ENCODE peak calls at places on chromosomes 13 and 19, in ten cellular contexts. One of them, this sample, is unnamed.

GRCh38 chr19:46517471-46517870 is 21.8 kb upstream of the PNMA8B start:
- DNase-seq in naive thymus-derived CD4-positive, alpha-beta T cell: no peak
- DNase-seq in stimulated activated CD8-positive, alpha-beta memory T cell treated with anti-CD3 and anti-CD28 coated beads, Interleukin-15, amount 100 ng/mL, for 4 hours: no peak
- DNase-seq in psoas muscle: no peak
- DNase-seq in activated effector memory CD4-positive, alpha-beta T cell treated with anti-CD3 and anti-CD28 coated beads, Interleukin-2, amount 50 U/mL, for 16 hours: no peak
- DNase-seq in non-pigmented ciliary epithelial cell: no peak
- DNase-seq in testis: no peak
- DNase-seq in activated CD8-positive, alpha-beta memory T cell treated with anti-CD3 and anti-CD28 coated beads, Interleukin-2, amount 50 U/mL, for 48 hours: no peak
- DNase-seq in mucosa of descending colon: no peak
- DNase-seq in stimulated activated CD4-positive, alpha-beta T cell treated with anti-CD3 and anti-CD28 coated beads, Interleukin-1b, Interleukin-23, amount 100 ng/mL, for 24 hours: no peak
- DNase-seq in this sample: no peak

GRCh38 chr19:44512326-44513298 is 12.3 kb upstream of the ZNF180 start:
- DNase-seq in naive thymus-derived CD4-positive, alpha-beta T cell: no peak
- DNase-seq in stimulated activated CD8-positive, alpha-beta memory T cell treated with anti-CD3 and anti-CD28 coated beads, Interleukin-15, amount 100 ng/mL, for 4 hours: no peak
- DNase-seq in psoas muscle: no peak
- DNase-seq in activated effector memory CD4-positive, alpha-beta T cell treated with anti-CD3 and anti-CD28 coated beads, Interleukin-2, amount 50 U/mL, for 16 hours: peak; percentile 69
- DNase-seq in non-pigmented ciliary epithelial cell: peak; percentile 23
- DNase-seq in testis: peak; percentile 74
- DNase-seq in activated CD8-positive, alpha-beta memory T cell treated with anti-CD3 and anti-CD28 coated beads, Interleukin-2, amount 50 U/mL, for 48 hours: peak; percentile 83
- DNase-seq in mucosa of descending colon: peak; percentile 59
- DNase-seq in stimulated activated CD4-positive, alpha-beta T cell treated with anti-CD3 and anti-CD28 coated beads, Interleukin-1b, Interleukin-23, amount 100 ng/mL, for 24 hours: no peak
- DNase-seq in this sample: peak; percentile 8

GRCh38 chr19:13120817-13121216 is 2.8 kb downstream of the NACC1 start:
- DNase-seq in naive thymus-derived CD4-positive, alpha-beta T cell: no peak
- DNase-seq in stimulated activated CD8-positive, alpha-beta memory T cell treated with anti-CD3 and anti-CD28 coated beads, Interleukin-15, amount 100 ng/mL, for 4 hours: no peak
- DNase-seq in psoas muscle: no peak
- DNase-seq in activated effector memory CD4-positive, alpha-beta T cell treated with anti-CD3 and anti-CD28 coated beads, Interleukin-2, amount 50 U/mL, for 16 hours: no peak
- DNase-seq in non-pigmented ciliary epithelial cell: no peak
- DNase-seq in testis: no peak
- DNase-seq in activated CD8-positive, alpha-beta memory T cell treated with anti-CD3 and anti-CD28 coated beads, Interleukin-2, amount 50 U/mL, for 48 hours: no peak
- DNase-seq in mucosa of descending colon: no peak
- DNase-seq in stimulated activated CD4-positive, alpha-beta T cell treated with anti-CD3 and anti-CD28 coated beads, Interleukin-1b, Interleukin-23, amount 100 ng/mL, for 24 hours: no peak
- DNase-seq in this sample: no peak

GRCh38 chr13:84479656-84480055 is 597.4 kb upstream of the SLITRK1 start:
- DNase-seq in naive thymus-derived CD4-positive, alpha-beta T cell: no peak
- DNase-seq in stimulated activated CD8-positive, alpha-beta memory T cell treated with anti-CD3 and anti-CD28 coated beads, Interleukin-15, amount 100 ng/mL, for 4 hours: no peak
- DNase-seq in psoas muscle: no peak
- DNase-seq in activated effector memory CD4-positive, alpha-beta T cell treated with anti-CD3 and anti-CD28 coated beads, Interleukin-2, amount 50 U/mL, for 16 hours: no peak
- DNase-seq in non-pigmented ciliary epithelial cell: peak; percentile 2
- DNase-seq in testis: no peak
- DNase-seq in activated CD8-positive, alpha-beta memory T cell treated with anti-CD3 and anti-CD28 coated beads, Interleukin-2, amount 50 U/mL, for 48 hours: no peak
- DNase-seq in mucosa of descending colon: no peak
- DNase-seq in stimulated activated CD4-positive, alpha-beta T cell treated with anti-CD3 and anti-CD28 coated beads, Interleukin-1b, Interleukin-23, amount 100 ng/mL, for 24 hours: no peak
- DNase-seq in this sample: peak; percentile 11

GRCh38 chr19:19185853-19186728 is 5.9 kb downstream of the BORCS8 start:
- DNase-seq in naive thymus-derived CD4-positive, alpha-beta T cell: peak; percentile 70
- DNase-seq in stimulated activated CD8-positive, alpha-beta memory T cell treated with anti-CD3 and anti-CD28 coated beads, Interleukin-15, amount 100 ng/mL, for 4 hours: no peak
- DNase-seq in psoas muscle: no peak
- DNase-seq in activated effector memory CD4-positive, alpha-beta T cell treated with anti-CD3 and anti-CD28 coated beads, Interleukin-2, amount 50 U/mL, for 16 hours: peak; percentile 88
- DNase-seq in non-pigmented ciliary epithelial cell: no peak
- DNase-seq in testis: peak; percentile 23
- DNase-seq in activated CD8-positive, alpha-beta memory T cell treated with anti-CD3 and anti-CD28 coated beads, Interleukin-2, amount 50 U/mL, for 48 hours: peak; percentile 72
- DNase-seq in mucosa of descending colon: peak; percentile 54
- DNase-seq in stimulated activated CD4-positive, alpha-beta T cell treated with anti-CD3 and anti-CD28 coated beads, Interleukin-1b, Interleukin-23, amount 100 ng/mL, for 24 hours: peak; percentile 50
- DNase-seq in this sample: no peak

GRCh38 chr19:7618771-7619510 is 10.4 kb downstream of the XAB2 start:
- DNase-seq in naive thymus-derived CD4-positive, alpha-beta T cell: no peak
- DNase-seq in stimulated activated CD8-positive, alpha-beta memory T cell treated with anti-CD3 and anti-CD28 coated beads, Interleukin-15, amount 100 ng/mL, for 4 hours: no peak
- DNase-seq in psoas muscle: no peak
- DNase-seq in activated effector memory CD4-positive, alpha-beta T cell treated with anti-CD3 and anti-CD28 coated beads, Interleukin-2, amount 50 U/mL, for 16 hours: no peak
- DNase-seq in non-pigmented ciliary epithelial cell: no peak
- DNase-seq in testis: peak; percentile 79
- DNase-seq in activated CD8-positive, alpha-beta memory T cell treated with anti-CD3 and anti-CD28 coated beads, Interleukin-2, amount 50 U/mL, for 48 hours: no peak
- DNase-seq in mucosa of descending colon: peak; percentile 82
- DNase-seq in stimulated activated CD4-positive, alpha-beta T cell treated with anti-CD3 and anti-CD28 coated beads, Interleukin-1b, Interleukin-23, amount 100 ng/mL, for 24 hours: no peak
- DNase-seq in this sample: no peak

GRCh38 chr13:41150058-41150457 is 17.5 kb upstream of the KBTBD6 start:
- DNase-seq in naive thymus-derived CD4-positive, alpha-beta T cell: no peak
- DNase-seq in stimulated activated CD8-positive, alpha-beta memory T cell treated with anti-CD3 and anti-CD28 coated beads, Interleukin-15, amount 100 ng/mL, for 4 hours: no peak
- DNase-seq in psoas muscle: no peak
- DNase-seq in activated effector memory CD4-positive, alpha-beta T cell treated with anti-CD3 and anti-CD28 coated beads, Interleukin-2, amount 50 U/mL, for 16 hours: no peak
- DNase-seq in non-pigmented ciliary epithelial cell: no peak
- DNase-seq in testis: no peak
- DNase-seq in activated CD8-positive, alpha-beta memory T cell treated with anti-CD3 and anti-CD28 coated beads, Interleukin-2, amount 50 U/mL, for 48 hours: no peak
- DNase-seq in mucosa of descending colon: no peak
- DNase-seq in stimulated activated CD4-positive, alpha-beta T cell treated with anti-CD3 and anti-CD28 coated beads, Interleukin-1b, Interleukin-23, amount 100 ng/mL, for 24 hours: no peak
- DNase-seq in this sample: no peak

GRCh38 chr19:45499196-45500180 is 1.2 kb downstream of the PPM1N start:
- DNase-seq in naive thymus-derived CD4-positive, alpha-beta T cell: peak; percentile 52
- DNase-seq in stimulated activated CD8-positive, alpha-beta memory T cell treated with anti-CD3 and anti-CD28 coated beads, Interleukin-15, amount 100 ng/mL, for 4 hours: peak; percentile 27
- DNase-seq in psoas muscle: peak; percentile 62
- DNase-seq in activated effector memory CD4-positive, alpha-beta T cell treated with anti-CD3 and anti-CD28 coated beads, Interleukin-2, amount 50 U/mL, for 16 hours: peak; percentile 86
- DNase-seq in non-pigmented ciliary epithelial cell: no peak
- DNase-seq in testis: peak; percentile 58
- DNase-seq in activated CD8-positive, alpha-beta memory T cell treated with anti-CD3 and anti-CD28 coated beads, Interleukin-2, amount 50 U/mL, for 48 hours: peak; percentile 84
- DNase-seq in mucosa of descending colon: peak; percentile 74
- DNase-seq in stimulated activated CD4-positive, alpha-beta T cell treated with anti-CD3 and anti-CD28 coated beads, Interleukin-1b, Interleukin-23, amount 100 ng/mL, for 24 hours: no peak
- DNase-seq in this sample: no peak

GRCh38 chr13:48778551-48779088 is 124.9 kb downstream of the CYSLTR2 start:
- DNase-seq in naive thymus-derived CD4-positive, alpha-beta T cell: no peak
- DNase-seq in stimulated activated CD8-positive, alpha-beta memory T cell treated with anti-CD3 and anti-CD28 coated beads, Interleukin-15, amount 100 ng/mL, for 4 hours: no peak
- DNase-seq in psoas muscle: no peak
- DNase-seq in activated effector memory CD4-positive, alpha-beta T cell treated with anti-CD3 and anti-CD28 coated beads, Interleukin-2, amount 50 U/mL, for 16 hours: no peak
- DNase-seq in non-pigmented ciliary epithelial cell: no peak
- DNase-seq in testis: no peak
- DNase-seq in activated CD8-positive, alpha-beta memory T cell treated with anti-CD3 and anti-CD28 coated beads, Interleukin-2, amount 50 U/mL, for 48 hours: no peak
- DNase-seq in mucosa of descending colon: no peak
- DNase-seq in stimulated activated CD4-positive, alpha-beta T cell treated with anti-CD3 and anti-CD28 coated beads, Interleukin-1b, Interleukin-23, amount 100 ng/mL, for 24 hours: no peak
- DNase-seq in this sample: no peak

GRCh38 chr19:4636151-4636717 is 3.1 kb upstream of the TNFAIP8L1 start:
- DNase-seq in naive thymus-derived CD4-positive, alpha-beta T cell: peak; percentile 86
- DNase-seq in stimulated activated CD8-positive, alpha-beta memory T cell treated with anti-CD3 and anti-CD28 coated beads, Interleukin-15, amount 100 ng/mL, for 4 hours: peak; percentile 51
- DNase-seq in psoas muscle: peak; percentile 71
- DNase-seq in activated effector memory CD4-positive, alpha-beta T cell treated with anti-CD3 and anti-CD28 coated beads, Interleukin-2, amount 50 U/mL, for 16 hours: peak; percentile 92
- DNase-seq in non-pigmented ciliary epithelial cell: no peak
- DNase-seq in testis: peak; percentile 64
- DNase-seq in activated CD8-positive, alpha-beta memory T cell treated with anti-CD3 and anti-CD28 coated beads, Interleukin-2, amount 50 U/mL, for 48 hours: peak; percentile 97
- DNase-seq in mucosa of descending colon: peak; percentile 76
- DNase-seq in stimulated activated CD4-positive, alpha-beta T cell treated with anti-CD3 and anti-CD28 coated beads, Interleukin-1b, Interleukin-23, amount 100 ng/mL, for 24 hours: peak; percentile 47
- DNase-seq in this sample: no peak

GRCh38 chr19:8490395-8490760 is 12.1 kb downstream of the PRAM1 start:
- DNase-seq in naive thymus-derived CD4-positive, alpha-beta T cell: no peak
- DNase-seq in stimulated activated CD8-positive, alpha-beta memory T cell treated with anti-CD3 and anti-CD28 coated beads, Interleukin-15, amount 100 ng/mL, for 4 hours: no peak
- DNase-seq in psoas muscle: no peak
- DNase-seq in activated effector memory CD4-positive, alpha-beta T cell treated with anti-CD3 and anti-CD28 coated beads, Interleukin-2, amount 50 U/mL, for 16 hours: no peak
- DNase-seq in non-pigmented ciliary epithelial cell: no peak
- DNase-seq in testis: no peak
- DNase-seq in activated CD8-positive, alpha-beta memory T cell treated with anti-CD3 and anti-CD28 coated beads, Interleukin-2, amount 50 U/mL, for 48 hours: no peak
- DNase-seq in mucosa of descending colon: no peak
- DNase-seq in stimulated activated CD4-positive, alpha-beta T cell treated with anti-CD3 and anti-CD28 coated beads, Interleukin-1b, Interleukin-23, amount 100 ng/mL, for 24 hours: no peak
- DNase-seq in this sample: no peak

GRCh38 chr13:51817717-51818116 is 13.8 kb upstream of the DHRS12 start:
- DNase-seq in naive thymus-derived CD4-positive, alpha-beta T cell: no peak
- DNase-seq in stimulated activated CD8-positive, alpha-beta memory T cell treated with anti-CD3 and anti-CD28 coated beads, Interleukin-15, amount 100 ng/mL, for 4 hours: no peak
- DNase-seq in psoas muscle: no peak
- DNase-seq in activated effector memory CD4-positive, alpha-beta T cell treated with anti-CD3 and anti-CD28 coated beads, Interleukin-2, amount 50 U/mL, for 16 hours: no peak
- DNase-seq in non-pigmented ciliary epithelial cell: no peak
- DNase-seq in testis: no peak
- DNase-seq in activated CD8-positive, alpha-beta memory T cell treated with anti-CD3 and anti-CD28 coated beads, Interleukin-2, amount 50 U/mL, for 48 hours: no peak
- DNase-seq in mucosa of descending colon: no peak
- DNase-seq in stimulated activated CD4-positive, alpha-beta T cell treated with anti-CD3 and anti-CD28 coated beads, Interleukin-1b, Interleukin-23, amount 100 ng/mL, for 24 hours: no peak
- DNase-seq in this sample: no peak

GRCh38 chr19:2195361-2195760 is 31.6 kb downstream of the DOT1L start:
- DNase-seq in naive thymus-derived CD4-positive, alpha-beta T cell: no peak
- DNase-seq in stimulated activated CD8-positive, alpha-beta memory T cell treated with anti-CD3 and anti-CD28 coated beads, Interleukin-15, amount 100 ng/mL, for 4 hours: no peak
- DNase-seq in psoas muscle: no peak
- DNase-seq in activated effector memory CD4-positive, alpha-beta T cell treated with anti-CD3 and anti-CD28 coated beads, Interleukin-2, amount 50 U/mL, for 16 hours: no peak
- DNase-seq in non-pigmented ciliary epithelial cell: no peak
- DNase-seq in testis: no peak
- DNase-seq in activated CD8-positive, alpha-beta memory T cell treated with anti-CD3 and anti-CD28 coated beads, Interleukin-2, amount 50 U/mL, for 48 hours: no peak
- DNase-seq in mucosa of descending colon: no peak
- DNase-seq in stimulated activated CD4-positive, alpha-beta T cell treated with anti-CD3 and anti-CD28 coated beads, Interleukin-1b, Interleukin-23, amount 100 ng/mL, for 24 hours: no peak
- DNase-seq in this sample: no peak

GRCh38 chr19:56116606-56117005 is 4.5 kb downstream of the ZNF787 start:
- DNase-seq in naive thymus-derived CD4-positive, alpha-beta T cell: no peak
- DNase-seq in stimulated activated CD8-positive, alpha-beta memory T cell treated with anti-CD3 and anti-CD28 coated beads, Interleukin-15, amount 100 ng/mL, for 4 hours: no peak
- DNase-seq in psoas muscle: no peak
- DNase-seq in activated effector memory CD4-positive, alpha-beta T cell treated with anti-CD3 and anti-CD28 coated beads, Interleukin-2, amount 50 U/mL, for 16 hours: no peak
- DNase-seq in non-pigmented ciliary epithelial cell: no peak
- DNase-seq in testis: no peak
- DNase-seq in activated CD8-positive, alpha-beta memory T cell treated with anti-CD3 and anti-CD28 coated beads, Interleukin-2, amount 50 U/mL, for 48 hours: no peak
- DNase-seq in mucosa of descending colon: no peak
- DNase-seq in stimulated activated CD4-positive, alpha-beta T cell treated with anti-CD3 and anti-CD28 coated beads, Interleukin-1b, Interleukin-23, amount 100 ng/mL, for 24 hours: no peak
- DNase-seq in this sample: no peak

GRCh38 chr19:3024870-3025515 is 4.1 kb downstream of the TLE2 start:
- DNase-seq in naive thymus-derived CD4-positive, alpha-beta T cell: no peak
- DNase-seq in stimulated activated CD8-positive, alpha-beta memory T cell treated with anti-CD3 and anti-CD28 coated beads, Interleukin-15, amount 100 ng/mL, for 4 hours: no peak
- DNase-seq in psoas muscle: no peak
- DNase-seq in activated effector memory CD4-positive, alpha-beta T cell treated with anti-CD3 and anti-CD28 coated beads, Interleukin-2, amount 50 U/mL, for 16 hours: no peak
- DNase-seq in non-pigmented ciliary epithelial cell: no peak
- DNase-seq in testis: no peak
- DNase-seq in activated CD8-positive, alpha-beta memory T cell treated with anti-CD3 and anti-CD28 coated beads, Interleukin-2, amount 50 U/mL, for 48 hours: no peak
- DNase-seq in mucosa of descending colon: peak; percentile 60
- DNase-seq in stimulated activated CD4-positive, alpha-beta T cell treated with anti-CD3 and anti-CD28 coated beads, Interleukin-1b, Interleukin-23, amount 100 ng/mL, for 24 hours: no peak
- DNase-seq in this sample: no peak

GRCh38 chr19:49114630-49115363 is 627 bp downstream of the LIN7B start:
- DNase-seq in naive thymus-derived CD4-positive, alpha-beta T cell: peak; percentile 52
- DNase-seq in stimulated activated CD8-positive, alpha-beta memory T cell treated with anti-CD3 and anti-CD28 coated beads, Interleukin-15, amount 100 ng/mL, for 4 hours: no peak
- DNase-seq in psoas muscle: peak; percentile 60
- DNase-seq in activated effector memory CD4-positive, alpha-beta T cell treated with anti-CD3 and anti-CD28 coated beads, Interleukin-2, amount 50 U/mL, for 16 hours: peak; percentile 80
- DNase-seq in non-pigmented ciliary epithelial cell: no peak
- DNase-seq in testis: peak; percentile 72
- DNase-seq in activated CD8-positive, alpha-beta memory T cell treated with anti-CD3 and anti-CD28 coated beads, Interleukin-2, amount 50 U/mL, for 48 hours: peak; percentile 78
- DNase-seq in mucosa of descending colon: peak; percentile 77
- DNase-seq in stimulated activated CD4-positive, alpha-beta T cell treated with anti-CD3 and anti-CD28 coated beads, Interleukin-1b, Interleukin-23, amount 100 ng/mL, for 24 hours: no peak
- DNase-seq in this sample: no peak

GRCh38 chr13:38417727-38418126 is 68.1 kb downstream of the UFM1 start:
- DNase-seq in naive thymus-derived CD4-positive, alpha-beta T cell: no peak
- DNase-seq in stimulated activated CD8-positive, alpha-beta memory T cell treated with anti-CD3 and anti-CD28 coated beads, Interleukin-15, amount 100 ng/mL, for 4 hours: no peak
- DNase-seq in psoas muscle: no peak
- DNase-seq in activated effector memory CD4-positive, alpha-beta T cell treated with anti-CD3 and anti-CD28 coated beads, Interleukin-2, amount 50 U/mL, for 16 hours: no peak
- DNase-seq in non-pigmented ciliary epithelial cell: no peak
- DNase-seq in testis: no peak
- DNase-seq in activated CD8-positive, alpha-beta memory T cell treated with anti-CD3 and anti-CD28 coated beads, Interleukin-2, amount 50 U/mL, for 48 hours: no peak
- DNase-seq in mucosa of descending colon: no peak
- DNase-seq in stimulated activated CD4-positive, alpha-beta T cell treated with anti-CD3 and anti-CD28 coated beads, Interleukin-1b, Interleukin-23, amount 100 ng/mL, for 24 hours: no peak
- DNase-seq in this sample: no peak

GRCh38 chr19:14149509-14149994 is 13.2 kb upstream of the ASF1B start:
- DNase-seq in naive thymus-derived CD4-positive, alpha-beta T cell: peak; percentile 68
- DNase-seq in stimulated activated CD8-positive, alpha-beta memory T cell treated with anti-CD3 and anti-CD28 coated beads, Interleukin-15, amount 100 ng/mL, for 4 hours: no peak
- DNase-seq in psoas muscle: peak; percentile 80
- DNase-seq in activated effector memory CD4-positive, alpha-beta T cell treated with anti-CD3 and anti-CD28 coated beads, Interleukin-2, amount 50 U/mL, for 16 hours: peak; percentile 82
- DNase-seq in non-pigmented ciliary epithelial cell: no peak
- DNase-seq in testis: peak; percentile 74
- DNase-seq in activated CD8-positive, alpha-beta memory T cell treated with anti-CD3 and anti-CD28 coated beads, Interleukin-2, amount 50 U/mL, for 48 hours: peak; percentile 78
- DNase-seq in mucosa of descending colon: peak; percentile 80
- DNase-seq in stimulated activated CD4-positive, alpha-beta T cell treated with anti-CD3 and anti-CD28 coated beads, Interleukin-1b, Interleukin-23, amount 100 ng/mL, for 24 hours: no peak
- DNase-seq in this sample: no peak

GRCh38 chr19:19209372-19209771 is 2.4 kb upstream of the NCAN start:
- DNase-seq in naive thymus-derived CD4-positive, alpha-beta T cell: no peak
- DNase-seq in stimulated activated CD8-positive, alpha-beta memory T cell treated with anti-CD3 and anti-CD28 coated beads, Interleukin-15, amount 100 ng/mL, for 4 hours: no peak
- DNase-seq in psoas muscle: no peak
- DNase-seq in activated effector memory CD4-positive, alpha-beta T cell treated with anti-CD3 and anti-CD28 coated beads, Interleukin-2, amount 50 U/mL, for 16 hours: no peak
- DNase-seq in non-pigmented ciliary epithelial cell: no peak
- DNase-seq in testis: no peak
- DNase-seq in activated CD8-positive, alpha-beta memory T cell treated with anti-CD3 and anti-CD28 coated beads, Interleukin-2, amount 50 U/mL, for 48 hours: no peak
- DNase-seq in mucosa of descending colon: no peak
- DNase-seq in stimulated activated CD4-positive, alpha-beta T cell treated with anti-CD3 and anti-CD28 coated beads, Interleukin-1b, Interleukin-23, amount 100 ng/mL, for 24 hours: no peak
- DNase-seq in this sample: no peak

GRCh38 chr19:47719047-47719885 is 6.0 kb downstream of the EHD2 start:
- DNase-seq in naive thymus-derived CD4-positive, alpha-beta T cell: no peak
- DNase-seq in stimulated activated CD8-positive, alpha-beta memory T cell treated with anti-CD3 and anti-CD28 coated beads, Interleukin-15, amount 100 ng/mL, for 4 hours: no peak
- DNase-seq in psoas muscle: peak; percentile 90
- DNase-seq in activated effector memory CD4-positive, alpha-beta T cell treated with anti-CD3 and anti-CD28 coated beads, Interleukin-2, amount 50 U/mL, for 16 hours: no peak
- DNase-seq in non-pigmented ciliary epithelial cell: peak; percentile 76
- DNase-seq in testis: peak; percentile 86
- DNase-seq in activated CD8-positive, alpha-beta memory T cell treated with anti-CD3 and anti-CD28 coated beads, Interleukin-2, amount 50 U/mL, for 48 hours: no peak
- DNase-seq in mucosa of descending colon: peak; percentile 71
- DNase-seq in stimulated activated CD4-positive, alpha-beta T cell treated with anti-CD3 and anti-CD28 coated beads, Interleukin-1b, Interleukin-23, amount 100 ng/mL, for 24 hours: no peak
- DNase-seq in this sample: peak; percentile 99

GRCh38 chr13:67772807-67773453 is 542.8 kb upstream of the PCDH9 start:
- DNase-seq in naive thymus-derived CD4-positive, alpha-beta T cell: no peak
- DNase-seq in stimulated activated CD8-positive, alpha-beta memory T cell treated with anti-CD3 and anti-CD28 coated beads, Interleukin-15, amount 100 ng/mL, for 4 hours: no peak
- DNase-seq in psoas muscle: no peak
- DNase-seq in activated effector memory CD4-positive, alpha-beta T cell treated with anti-CD3 and anti-CD28 coated beads, Interleukin-2, amount 50 U/mL, for 16 hours: peak; percentile 60
- DNase-seq in non-pigmented ciliary epithelial cell: no peak
- DNase-seq in testis: no peak
- DNase-seq in activated CD8-positive, alpha-beta memory T cell treated with anti-CD3 and anti-CD28 coated beads, Interleukin-2, amount 50 U/mL, for 48 hours: no peak
- DNase-seq in mucosa of descending colon: no peak
- DNase-seq in stimulated activated CD4-positive, alpha-beta T cell treated with anti-CD3 and anti-CD28 coated beads, Interleukin-1b, Interleukin-23, amount 100 ng/mL, for 24 hours: no peak
- DNase-seq in this sample: no peak

GRCh38 chr19:41895745-41896580 is 13.0 kb downstream of the ARHGEF1 start:
- DNase-seq in naive thymus-derived CD4-positive, alpha-beta T cell: no peak
- DNase-seq in stimulated activated CD8-positive, alpha-beta memory T cell treated with anti-CD3 and anti-CD28 coated beads, Interleukin-15, amount 100 ng/mL, for 4 hours: no peak
- DNase-seq in psoas muscle: no peak
- DNase-seq in activated effector memory CD4-positive, alpha-beta T cell treated with anti-CD3 and anti-CD28 coated beads, Interleukin-2, amount 50 U/mL, for 16 hours: no peak
- DNase-seq in non-pigmented ciliary epithelial cell: no peak
- DNase-seq in testis: no peak
- DNase-seq in activated CD8-positive, alpha-beta memory T cell treated with anti-CD3 and anti-CD28 coated beads, Interleukin-2, amount 50 U/mL, for 48 hours: no peak
- DNase-seq in mucosa of descending colon: no peak
- DNase-seq in stimulated activated CD4-positive, alpha-beta T cell treated with anti-CD3 and anti-CD28 coated beads, Interleukin-1b, Interleukin-23, amount 100 ng/mL, for 24 hours: no peak
- DNase-seq in this sample: no peak

GRCh38 chr13:100439247-100439955 is 149.2 kb downstream of the GGACT start:
- DNase-seq in naive thymus-derived CD4-positive, alpha-beta T cell: no peak
- DNase-seq in stimulated activated CD8-positive, alpha-beta memory T cell treated with anti-CD3 and anti-CD28 coated beads, Interleukin-15, amount 100 ng/mL, for 4 hours: no peak
- DNase-seq in psoas muscle: no peak
- DNase-seq in activated effector memory CD4-positive, alpha-beta T cell treated with anti-CD3 and anti-CD28 coated beads, Interleukin-2, amount 50 U/mL, for 16 hours: no peak
- DNase-seq in non-pigmented ciliary epithelial cell: no peak
- DNase-seq in testis: no peak
- DNase-seq in activated CD8-positive, alpha-beta memory T cell treated with anti-CD3 and anti-CD28 coated beads, Interleukin-2, amount 50 U/mL, for 48 hours: no peak
- DNase-seq in mucosa of descending colon: no peak
- DNase-seq in stimulated activated CD4-positive, alpha-beta T cell treated with anti-CD3 and anti-CD28 coated beads, Interleukin-1b, Interleukin-23, amount 100 ng/mL, for 24 hours: no peak
- DNase-seq in this sample: no peak

GRCh38 chr19:14113762-14114414 is 3.7 kb downstream of the PRKACA start:
- DNase-seq in naive thymus-derived CD4-positive, alpha-beta T cell: no peak
- DNase-seq in stimulated activated CD8-positive, alpha-beta memory T cell treated with anti-CD3 and anti-CD28 coated beads, Interleukin-15, amount 100 ng/mL, for 4 hours: no peak
- DNase-seq in psoas muscle: peak; percentile 89
- DNase-seq in activated effector memory CD4-positive, alpha-beta T cell treated with anti-CD3 and anti-CD28 coated beads, Interleukin-2, amount 50 U/mL, for 16 hours: peak; percentile 78
- DNase-seq in non-pigmented ciliary epithelial cell: no peak
- DNase-seq in testis: peak; percentile 87
- DNase-seq in activated CD8-positive, alpha-beta memory T cell treated with anti-CD3 and anti-CD28 coated beads, Interleukin-2, amount 50 U/mL, for 48 hours: peak; percentile 85
- DNase-seq in mucosa of descending colon: peak; percentile 77
- DNase-seq in stimulated activated CD4-positive, alpha-beta T cell treated with anti-CD3 and anti-CD28 coated beads, Interleukin-1b, Interleukin-23, amount 100 ng/mL, for 24 hours: no peak
- DNase-seq in this sample: no peak

GRCh38 chr19:49552749-49553148 is 24.9 kb downstream of the RCN3 start:
- DNase-seq in naive thymus-derived CD4-positive, alpha-beta T cell: peak; percentile 64
- DNase-seq in stimulated activated CD8-positive, alpha-beta memory T cell treated with anti-CD3 and anti-CD28 coated beads, Interleukin-15, amount 100 ng/mL, for 4 hours: no peak
- DNase-seq in psoas muscle: no peak
- DNase-seq in activated effector memory CD4-positive, alpha-beta T cell treated with anti-CD3 and anti-CD28 coated beads, Interleukin-2, amount 50 U/mL, for 16 hours: no peak
- DNase-seq in non-pigmented ciliary epithelial cell: no peak
- DNase-seq in testis: no peak
- DNase-seq in activated CD8-positive, alpha-beta memory T cell treated with anti-CD3 and anti-CD28 coated beads, Interleukin-2, amount 50 U/mL, for 48 hours: peak; percentile 67
- DNase-seq in mucosa of descending colon: peak; percentile 54
- DNase-seq in stimulated activated CD4-positive, alpha-beta T cell treated with anti-CD3 and anti-CD28 coated beads, Interleukin-1b, Interleukin-23, amount 100 ng/mL, for 24 hours: no peak
- DNase-seq in this sample: no peak

GRCh38 chr13:77510156-77510555 is 25.4 kb upstream of the SCEL start:
- DNase-seq in naive thymus-derived CD4-positive, alpha-beta T cell: no peak
- DNase-seq in stimulated activated CD8-positive, alpha-beta memory T cell treated with anti-CD3 and anti-CD28 coated beads, Interleukin-15, amount 100 ng/mL, for 4 hours: no peak
- DNase-seq in psoas muscle: no peak
- DNase-seq in activated effector memory CD4-positive, alpha-beta T cell treated with anti-CD3 and anti-CD28 coated beads, Interleukin-2, amount 50 U/mL, for 16 hours: no peak
- DNase-seq in non-pigmented ciliary epithelial cell: no peak
- DNase-seq in testis: no peak
- DNase-seq in activated CD8-positive, alpha-beta memory T cell treated with anti-CD3 and anti-CD28 coated beads, Interleukin-2, amount 50 U/mL, for 48 hours: no peak
- DNase-seq in mucosa of descending colon: no peak
- DNase-seq in stimulated activated CD4-positive, alpha-beta T cell treated with anti-CD3 and anti-CD28 coated beads, Interleukin-1b, Interleukin-23, amount 100 ng/mL, for 24 hours: no peak
- DNase-seq in this sample: no peak

GRCh38 chr19:15300533-15301194 is 31.7 kb downstream of the BRD4 start:
- DNase-seq in naive thymus-derived CD4-positive, alpha-beta T cell: no peak
- DNase-seq in stimulated activated CD8-positive, alpha-beta memory T cell treated with anti-CD3 and anti-CD28 coated beads, Interleukin-15, amount 100 ng/mL, for 4 hours: no peak
- DNase-seq in psoas muscle: no peak
- DNase-seq in activated effector memory CD4-positive, alpha-beta T cell treated with anti-CD3 and anti-CD28 coated beads, Interleukin-2, amount 50 U/mL, for 16 hours: no peak
- DNase-seq in non-pigmented ciliary epithelial cell: no peak
- DNase-seq in testis: no peak
- DNase-seq in activated CD8-positive, alpha-beta memory T cell treated with anti-CD3 and anti-CD28 coated beads, Interleukin-2, amount 50 U/mL, for 48 hours: no peak
- DNase-seq in mucosa of descending colon: no peak
- DNase-seq in stimulated activated CD4-positive, alpha-beta T cell treated with anti-CD3 and anti-CD28 coated beads, Interleukin-1b, Interleukin-23, amount 100 ng/mL, for 24 hours: no peak
- DNase-seq in this sample: no peak

GRCh38 chr19:16197188-16197621 is 506 bp upstream of the AP1M1 start:
- DNase-seq in naive thymus-derived CD4-positive, alpha-beta T cell: no peak
- DNase-seq in stimulated activated CD8-positive, alpha-beta memory T cell treated with anti-CD3 and anti-CD28 coated beads, Interleukin-15, amount 100 ng/mL, for 4 hours: no peak
- DNase-seq in psoas muscle: no peak
- DNase-seq in activated effector memory CD4-positive, alpha-beta T cell treated with anti-CD3 and anti-CD28 coated beads, Interleukin-2, amount 50 U/mL, for 16 hours: no peak
- DNase-seq in non-pigmented ciliary epithelial cell: peak; percentile 55
- DNase-seq in testis: no peak
- DNase-seq in activated CD8-positive, alpha-beta memory T cell treated with anti-CD3 and anti-CD28 coated beads, Interleukin-2, amount 50 U/mL, for 48 hours: no peak
- DNase-seq in mucosa of descending colon: no peak
- DNase-seq in stimulated activated CD4-positive, alpha-beta T cell treated with anti-CD3 and anti-CD28 coated beads, Interleukin-1b, Interleukin-23, amount 100 ng/mL, for 24 hours: no peak
- DNase-seq in this sample: peak; percentile 86